ENCODE peak calls at places on chromosomes 16 and 17, in six cellular contexts. One of them, this sample, is unnamed.

GRCh38 chr16:228917-229730 is at the start of gene LUC7L:
- DNase-seq in ovary: peak
- DNase-seq in CD4-positive, alpha-beta T cell: peak
- DNase-seq in neural crest cell: peak
- DNase-seq in GM23338: peak
- DNase-seq in GM10248: peak
- DNase-seq in this sample: peak

GRCh38 chr17:19370493-19370960 is 7.8 kb upstream of the MAPK7 start:
- DNase-seq in ovary: peak
- DNase-seq in CD4-positive, alpha-beta T cell: no peak
- DNase-seq in neural crest cell: no peak
- DNase-seq in GM23338: no peak
- DNase-seq in GM10248: peak
- DNase-seq in this sample: peak

GRCh38 chr16:27600386-27600785 is 50.4 kb downstream of the KATNIP start:
- DNase-seq in ovary: no peak
- DNase-seq in CD4-positive, alpha-beta T cell: no peak
- DNase-seq in neural crest cell: no peak
- DNase-seq in GM23338: peak
- DNase-seq in GM10248: no peak
- DNase-seq in this sample: no peak

GRCh38 chr17:40415390-40415789 is 2.3 kb downstream of the TOP2A start:
- DNase-seq in ovary: no peak
- DNase-seq in CD4-positive, alpha-beta T cell: no peak
- DNase-seq in neural crest cell: no peak
- DNase-seq in GM23338: peak
- DNase-seq in GM10248: peak
- DNase-seq in this sample: no peak

GRCh38 chr17:9271989-9272388 is 250.7 kb downstream of the NTN1 start:
- DNase-seq in ovary: no peak
- DNase-seq in CD4-positive, alpha-beta T cell: no peak
- DNase-seq in neural crest cell: peak
- DNase-seq in GM23338: no peak
- DNase-seq in GM10248: no peak
- DNase-seq in this sample: no peak

GRCh38 chr16:22692916-22693646 is 120.9 kb upstream of the HS3ST2 start:
- DNase-seq in ovary: no peak
- DNase-seq in CD4-positive, alpha-beta T cell: no peak
- DNase-seq in neural crest cell: no peak
- DNase-seq in GM23338: no peak
- DNase-seq in GM10248: no peak
- DNase-seq in this sample: no peak

GRCh38 chr17:6110592-6110991 is 40.4 kb downstream of the WSCD1 start:
- DNase-seq in ovary: no peak
- DNase-seq in CD4-positive, alpha-beta T cell: no peak
- DNase-seq in neural crest cell: no peak
- DNase-seq in GM23338: no peak
- DNase-seq in GM10248: peak
- DNase-seq in this sample: no peak

GRCh38 chr16:87918866-87919680 is 17.3 kb downstream of the CA5A start:
- DNase-seq in ovary: peak
- DNase-seq in CD4-positive, alpha-beta T cell: no peak
- DNase-seq in neural crest cell: no peak
- DNase-seq in GM23338: no peak
- DNase-seq in GM10248: no peak
- DNase-seq in this sample: no peak

GRCh38 chr16:56355221-56355620 is 70.1 kb downstream of the AMFR start:
- DNase-seq in ovary: peak
- DNase-seq in CD4-positive, alpha-beta T cell: no peak
- DNase-seq in neural crest cell: no peak
- DNase-seq in GM23338: peak
- DNase-seq in GM10248: no peak
- DNase-seq in this sample: no peak

GRCh38 chr16:15530085-15530484 is 95.7 kb downstream of the BMERB1 start:
- DNase-seq in ovary: no peak
- DNase-seq in CD4-positive, alpha-beta T cell: no peak
- DNase-seq in neural crest cell: no peak
- DNase-seq in GM23338: no peak
- DNase-seq in GM10248: no peak
- DNase-seq in this sample: no peak

GRCh38 chr17:59899099-59899498 is 6.2 kb downstream of the RPS6KB1 start:
- DNase-seq in ovary: no peak
- DNase-seq in CD4-positive, alpha-beta T cell: no peak
- DNase-seq in neural crest cell: no peak
- DNase-seq in GM23338: no peak
- DNase-seq in GM10248: no peak
- DNase-seq in this sample: no peak
- TF ChIP-seq CTCF in ovary: no peak
- TF ChIP-seq CTCF in CD4-positive, alpha-beta T cell: peak
- TF ChIP-seq CTCF in neural crest cell: no peak
- TF ChIP-seq CTCF in GM23338: no peak
- TF ChIP-seq CTCF in GM10248: no peak
- TF ChIP-seq CTCF in this sample: peak

GRCh38 chr17:1374426-1375177 is 25.4 kb downstream of the YWHAE start:
- DNase-seq in ovary: no peak
- DNase-seq in CD4-positive, alpha-beta T cell: no peak
- DNase-seq in neural crest cell: no peak
- DNase-seq in GM23338: no peak
- DNase-seq in GM10248: peak
- DNase-seq in this sample: no peak
- TF ChIP-seq CTCF in ovary: no peak
- TF ChIP-seq CTCF in CD4-positive, alpha-beta T cell: no peak
- TF ChIP-seq CTCF in neural crest cell: no peak
- TF ChIP-seq CTCF in GM23338: no peak
- TF ChIP-seq CTCF in GM10248: no peak
- TF ChIP-seq CTCF in this sample: no peak

DNA sequence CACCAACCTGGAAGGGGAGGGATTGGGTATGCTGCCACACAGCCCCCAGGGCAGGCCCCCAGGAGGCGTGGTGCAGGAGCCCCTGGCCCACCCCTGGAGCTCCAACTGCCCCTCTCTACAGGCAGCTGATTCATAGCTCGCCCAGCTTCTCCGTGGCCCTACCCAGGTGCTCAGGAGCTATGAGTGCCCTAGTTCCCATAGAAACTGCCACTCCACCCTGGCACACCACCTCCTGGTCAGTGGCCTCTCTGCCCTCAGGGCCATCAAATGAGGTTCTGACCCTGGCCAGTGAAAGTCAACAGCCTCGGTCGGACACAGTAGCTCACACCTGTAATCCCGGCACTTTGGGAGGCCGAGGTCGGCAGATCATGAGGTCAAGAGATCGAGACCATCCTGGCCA is 18.0 kb downstream of the CNGB1 start:
- DNase-seq in ovary: no peak
- DNase-seq in CD4-positive, alpha-beta T cell: no peak
- DNase-seq in neural crest cell: no peak
- DNase-seq in GM23338: no peak
- DNase-seq in GM10248: no peak
- DNase-seq in this sample: no peak
- TF ChIP-seq CTCF in ovary: no peak
- TF ChIP-seq CTCF in CD4-positive, alpha-beta T cell: no peak
- TF ChIP-seq CTCF in neural crest cell: no peak
- TF ChIP-seq CTCF in GM23338: no peak
- TF ChIP-seq CTCF in GM10248: no peak
- TF ChIP-seq CTCF in this sample: no peak

GRCh38 chr17:36482611-36483504 is 3.6 kb upstream of the ZNHIT3 start:
- DNase-seq in ovary: peak
- DNase-seq in CD4-positive, alpha-beta T cell: peak
- DNase-seq in neural crest cell: peak
- DNase-seq in GM23338: peak
- DNase-seq in GM10248: peak
- DNase-seq in this sample: peak
- TF ChIP-seq CTCF in ovary: peak
- TF ChIP-seq CTCF in CD4-positive, alpha-beta T cell: peak
- TF ChIP-seq CTCF in neural crest cell: peak
- TF ChIP-seq CTCF in GM23338: peak
- TF ChIP-seq CTCF in GM10248: peak
- TF ChIP-seq CTCF in this sample: peak

GRCh38 chr17:59619313-59620063 is at the start of gene CLTC:
- DNase-seq in ovary: peak
- DNase-seq in CD4-positive, alpha-beta T cell: peak
- DNase-seq in neural crest cell: peak
- DNase-seq in GM23338: peak
- DNase-seq in GM10248: peak
- DNase-seq in this sample: peak
- TF ChIP-seq CTCF in ovary: no peak
- TF ChIP-seq CTCF in CD4-positive, alpha-beta T cell: no peak
- TF ChIP-seq CTCF in neural crest cell: no peak
- TF ChIP-seq CTCF in GM23338: no peak
- TF ChIP-seq CTCF in GM10248: no peak
- TF ChIP-seq CTCF in this sample: no peak

GRCh38 chr16:71648921-71649320 is 22.9 kb downstream of the MARVELD3 start:
- DNase-seq in ovary: no peak
- DNase-seq in CD4-positive, alpha-beta T cell: no peak
- DNase-seq in neural crest cell: no peak
- DNase-seq in GM23338: peak
- DNase-seq in GM10248: no peak
- DNase-seq in this sample: no peak
- TF ChIP-seq CTCF in ovary: no peak
- TF ChIP-seq CTCF in CD4-positive, alpha-beta T cell: no peak
- TF ChIP-seq CTCF in neural crest cell: peak
- TF ChIP-seq CTCF in GM23338: peak
- TF ChIP-seq CTCF in GM10248: peak
- TF ChIP-seq CTCF in this sample: peak

GRCh38 chr16:30956601-30957455 is 726 bp upstream of the SETD1A start:
- DNase-seq in ovary: peak
- DNase-seq in CD4-positive, alpha-beta T cell: peak
- DNase-seq in neural crest cell: peak
- DNase-seq in GM23338: peak
- DNase-seq in GM10248: peak
- DNase-seq in this sample: peak
- TF ChIP-seq CTCF in ovary: no peak
- TF ChIP-seq CTCF in CD4-positive, alpha-beta T cell: no peak
- TF ChIP-seq CTCF in neural crest cell: peak
- TF ChIP-seq CTCF in GM23338: peak
- TF ChIP-seq CTCF in GM10248: peak
- TF ChIP-seq CTCF in this sample: no peak

DNA sequence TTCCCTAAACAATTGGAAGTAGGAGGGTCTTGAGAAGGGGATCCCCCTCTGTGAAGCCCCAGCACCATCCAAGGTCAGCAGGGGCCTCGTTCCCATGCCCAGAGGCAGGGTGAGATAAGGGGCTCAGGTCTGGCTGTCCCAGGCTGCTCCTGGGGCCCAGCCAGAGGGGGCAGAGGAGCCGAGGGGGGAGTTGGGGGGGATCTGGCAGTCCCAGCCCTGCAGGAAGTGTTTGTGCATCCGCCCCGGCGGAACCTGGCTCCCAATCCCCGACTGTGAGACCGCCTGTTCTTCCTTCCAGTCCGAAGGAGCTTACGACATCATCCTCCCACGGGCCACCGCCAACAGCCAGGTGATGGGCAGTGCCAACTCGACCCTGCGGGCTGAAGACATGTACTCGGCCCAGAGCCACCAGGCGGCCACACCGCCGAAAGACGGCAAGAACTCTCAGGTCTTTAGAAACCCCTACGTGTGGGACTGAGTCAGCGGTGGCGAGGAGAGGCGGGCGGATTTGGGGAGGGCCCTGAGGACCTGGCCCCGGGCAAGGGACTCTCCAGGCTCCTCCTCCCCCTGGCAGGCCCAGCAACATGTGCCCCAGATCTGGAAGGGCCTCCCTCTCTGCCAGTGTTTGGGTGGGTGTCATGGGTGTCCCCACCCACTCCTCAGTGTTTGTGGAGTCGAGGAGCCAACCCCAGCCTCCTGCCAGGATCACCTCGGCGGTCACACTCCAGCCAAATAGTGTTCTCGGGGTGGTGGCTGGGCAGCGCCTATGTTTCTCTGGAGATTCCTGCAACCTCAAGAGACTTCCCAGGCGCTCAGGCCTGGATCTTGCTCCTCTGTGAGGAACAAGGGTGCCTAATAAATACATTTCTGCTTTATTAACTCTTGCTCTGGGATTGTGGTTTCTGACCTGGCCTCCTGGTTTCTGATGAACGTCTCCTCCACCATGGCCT is 14.9 kb downstream of the GPRC5C start:
- DNase-seq in ovary: peak
- DNase-seq in CD4-positive, alpha-beta T cell: no peak
- DNase-seq in neural crest cell: no peak
- DNase-seq in GM23338: no peak
- DNase-seq in GM10248: peak
- DNase-seq in this sample: peak
- TF ChIP-seq CTCF in ovary: no peak
- TF ChIP-seq CTCF in CD4-positive, alpha-beta T cell: no peak
- TF ChIP-seq CTCF in neural crest cell: no peak
- TF ChIP-seq CTCF in GM23338: no peak
- TF ChIP-seq CTCF in GM10248: no peak
- TF ChIP-seq CTCF in this sample: no peak